ENCODE peak calls at places on chromosomes 12 and 14, in four cellular contexts. One of them, this sample, is unnamed.

GRCh38 chr12:42162198-42162597 is 17.5 kb upstream of the GXYLT1 start:
- DNase-seq in transverse colon: no peak
- DNase-seq in uterus: no peak
- DNase-seq in lower leg skin: no peak
- DNase-seq in this sample: peak; percentile 69

GRCh38 chr14:100868621-100869370 is 34.7 kb downstream of the RTL1 start:
- DNase-seq in transverse colon: no peak
- DNase-seq in lower leg skin: peak; percentile 81
- DNase-seq in uterus: no peak
- DNase-seq in this sample: no peak

GRCh38 chr14:35140718-35141581 is 18.6 kb downstream of the PRORP start:
- DNase-seq in uterus: no peak
- DNase-seq in lower leg skin: no peak
- DNase-seq in transverse colon: no peak
- DNase-seq in this sample: peak; percentile 45

GRCh38 chr14:63896278-63896720 is 43.5 kb downstream of the SYNE2 start:
- DNase-seq in uterus: peak; percentile 69
- DNase-seq in lower leg skin: no peak
- DNase-seq in transverse colon: peak; percentile 67
- DNase-seq in this sample: peak; percentile 29

GRCh38 chr12:68435816-68436215 is 103.7 kb upstream of the MDM1 start:
- DNase-seq in uterus: no peak
- DNase-seq in transverse colon: no peak
- DNase-seq in lower leg skin: no peak
- DNase-seq in this sample: no peak

GRCh38 chr14:78519863-78520262 is 349.7 kb downstream of the NRXN3 start:
- DNase-seq in lower leg skin: no peak
- DNase-seq in uterus: no peak
- DNase-seq in transverse colon: peak; percentile 8
- DNase-seq in this sample: peak; percentile 6

GRCh38 chr12:118164798-118165486 is 29.0 kb downstream of the PEBP1 start:
- DNase-seq in uterus: no peak
- DNase-seq in lower leg skin: no peak
- DNase-seq in transverse colon: no peak
- DNase-seq in this sample: peak; percentile 65

GRCh38 chr14:106844608-106845285 is 1318.4 kb downstream of the TMEM121 start:
- DNase-seq in uterus: peak; percentile 26
- DNase-seq in lower leg skin: peak; percentile 94
- DNase-seq in transverse colon: peak; percentile 90
- DNase-seq in this sample: no peak

GRCh38 chr12:124311292-124312109 is 16.6 kb downstream of the RFLNA start:
- DNase-seq in lower leg skin: no peak
- DNase-seq in uterus: no peak
- DNase-seq in transverse colon: peak; percentile 43
- DNase-seq in this sample: no peak

GRCh38 chr12:54050479-54050805 is 3.2 kb upstream of the HOXC4 start:
- DNase-seq in uterus: no peak
- DNase-seq in lower leg skin: no peak
- DNase-seq in transverse colon: no peak
- DNase-seq in this sample: no peak

GRCh38 chr12:130440411-130441080 is 102.9 kb downstream of the PIWIL1 start:
- DNase-seq in lower leg skin: no peak
- DNase-seq in transverse colon: no peak
- DNase-seq in uterus: no peak
- DNase-seq in this sample: no peak

GRCh38 chr12:93079271-93079670 is 150.2 kb upstream of the EEA1 start:
- DNase-seq in uterus: no peak
- DNase-seq in transverse colon: no peak
- DNase-seq in lower leg skin: no peak
- DNase-seq in this sample: no peak

GRCh38 chr12:119486599-119487154 is 106.9 kb upstream of the TMEM233 start:
- DNase-seq in lower leg skin: no peak
- DNase-seq in transverse colon: no peak
- DNase-seq in uterus: no peak
- DNase-seq in this sample: no peak

GRCh38 chr14:89185919-89186849 is 230.8 kb downstream of the FOXN3 start:
- DNase-seq in lower leg skin: no peak
- DNase-seq in uterus: peak; percentile 48
- DNase-seq in transverse colon: no peak
- DNase-seq in this sample: peak; percentile 35

GRCh38 chr14:22099942-22100763 is 426.5 kb upstream of the OR4E1 start:
- DNase-seq in lower leg skin: peak; percentile 91
- DNase-seq in transverse colon: peak; percentile 58
- DNase-seq in uterus: peak; percentile 76
- DNase-seq in this sample: no peak
- TF ChIP-seq CTCF in lower leg skin: no peak
- TF ChIP-seq CTCF in transverse colon: peak; percentile 48
- TF ChIP-seq CTCF in uterus: peak; percentile 67
- TF ChIP-seq CTCF in this sample: no peak

DNA sequence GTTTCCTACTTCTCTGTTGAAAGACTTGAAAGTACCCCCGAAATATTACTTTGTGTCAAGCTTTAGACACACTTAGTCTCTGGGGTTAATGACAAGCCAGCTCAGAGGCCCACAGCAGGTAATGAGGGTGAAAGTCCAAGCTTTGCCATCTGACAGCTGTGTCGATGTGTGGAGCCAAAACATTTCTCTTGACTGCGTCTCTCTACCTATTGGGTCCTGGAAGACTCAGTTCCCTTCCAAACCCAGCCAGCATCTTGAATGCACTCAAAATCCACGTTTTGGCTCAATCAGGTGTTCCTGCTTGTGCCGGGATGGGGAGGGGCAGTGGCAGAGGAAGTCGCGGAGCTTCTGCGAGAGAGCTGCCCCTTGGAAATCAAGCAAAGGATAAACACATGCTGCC is 3.2 kb downstream of the PLXNC1 start:
- DNase-seq in lower leg skin: no peak
- DNase-seq in transverse colon: peak; percentile 59
- DNase-seq in uterus: no peak
- DNase-seq in this sample: no peak
- H3K4me3 ChIP-seq in lower leg skin: no peak overlapping the region
- H3K4me3 ChIP-seq in transverse colon: no peak overlapping the region
- H3K4me3 ChIP-seq in uterus: no peak overlapping the region
- H3K4me3 ChIP-seq in this sample: no peak overlapping the region

DNA sequence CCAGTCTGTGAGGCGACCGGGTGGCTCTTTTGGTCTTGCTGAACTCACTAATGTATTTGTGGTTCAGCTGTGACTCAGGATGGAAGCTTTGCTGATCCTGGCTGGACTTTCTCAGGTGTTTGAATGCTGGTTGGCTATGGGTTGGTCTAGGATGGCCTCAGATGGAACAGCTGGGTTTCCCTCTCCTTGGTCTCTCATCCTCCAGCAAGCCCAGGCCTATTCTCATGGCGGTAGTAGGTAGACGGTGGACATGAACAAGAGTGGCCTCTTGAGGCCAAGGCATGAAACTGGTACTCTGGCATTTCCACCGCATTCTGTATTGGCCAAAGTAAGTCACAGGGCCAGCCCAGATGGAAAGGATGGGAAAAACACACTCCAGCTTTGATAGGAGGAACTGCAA is 11.8 kb upstream of the POLR3B start:
- DNase-seq in lower leg skin: no peak
- DNase-seq in uterus: no peak
- DNase-seq in transverse colon: no peak
- DNase-seq in this sample: peak; percentile 57
- TF ChIP-seq CTCF in lower leg skin: no peak
- TF ChIP-seq CTCF in uterus: peak; percentile 27
- TF ChIP-seq CTCF in transverse colon: peak; percentile 15
- TF ChIP-seq CTCF in this sample: peak; percentile 28

GRCh38 chr14:33949051-33950037 is 1.5 kb downstream of the EGLN3 start:
- DNase-seq in lower leg skin: no peak
- DNase-seq in transverse colon: no peak
- DNase-seq in uterus: no peak
- DNase-seq in this sample: no peak
- H3K4me3 ChIP-seq in lower leg skin: peak overlapping the region; percentile 66
- H3K4me3 ChIP-seq in transverse colon: peak overlapping the region; percentile 57
- H3K4me3 ChIP-seq in uterus: peak overlapping the region; percentile 68
- H3K4me3 ChIP-seq in this sample: no peak overlapping the region

GRCh38 chr14:29926228-29926627 is 1.4 kb downstream of the PRKD1 start:
- DNase-seq in lower leg skin: no peak
- DNase-seq in transverse colon: no peak
- DNase-seq in uterus: no peak
- DNase-seq in this sample: no peak

GRCh38 chr14:29927596-29928341 is at the start of gene PRKD1:
- DNase-seq in transverse colon: peak; percentile 51
- DNase-seq in lower leg skin: peak; percentile 89
- DNase-seq in uterus: peak; percentile 54
- DNase-seq in this sample: peak; percentile 59

GRCh38 chr14:29926701-29927595 is 699 bp downstream of the PRKD1 start:
- DNase-seq in uterus: peak; percentile 40
- DNase-seq in transverse colon: peak; percentile 45
- DNase-seq in lower leg skin: no peak
- DNase-seq in this sample: peak; percentile 83

GRCh38 chr14:29925736-29926135 is 1.9 kb downstream of the PRKD1 start:
- DNase-seq in uterus: no peak
- DNase-seq in transverse colon: no peak
- DNase-seq in lower leg skin: no peak
- DNase-seq in this sample: no peak

DNA sequence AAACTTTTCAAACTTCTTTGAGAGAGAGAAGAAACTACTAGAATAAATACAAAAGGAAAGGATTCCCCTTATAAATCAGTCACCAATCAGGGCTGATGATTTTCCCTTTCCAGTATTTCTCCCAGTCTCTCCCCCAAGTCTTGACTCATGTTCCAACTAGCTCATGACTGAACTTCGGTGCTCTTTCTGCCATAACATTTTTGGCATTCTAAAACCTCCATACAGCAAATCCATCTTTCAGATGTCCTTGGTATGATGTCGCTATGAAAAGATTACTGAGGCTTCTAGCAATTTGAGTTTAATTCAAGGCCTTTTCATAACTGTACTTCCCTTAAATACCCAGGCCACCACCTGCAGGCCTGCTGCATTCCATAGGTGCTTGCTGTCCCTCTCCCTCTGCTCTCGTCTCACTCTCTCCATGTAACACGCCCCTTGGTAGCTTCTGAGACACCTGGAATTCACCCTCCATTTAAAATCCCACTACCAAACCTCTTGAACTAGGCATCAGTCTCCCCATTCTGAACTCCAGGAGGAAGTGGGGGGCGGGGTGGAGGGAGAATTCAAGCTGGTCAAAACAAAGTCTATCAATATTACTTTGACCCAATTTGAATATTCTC is 2.4 kb downstream of the PRKD1 start:
- DNase-seq in transverse colon: no peak
- DNase-seq in lower leg skin: no peak
- DNase-seq in uterus: no peak
- DNase-seq in this sample: peak; percentile 54
- TF ChIP-seq CTCF in transverse colon: no peak
- TF ChIP-seq CTCF in lower leg skin: no peak
- TF ChIP-seq CTCF in uterus: no peak
- TF ChIP-seq CTCF in this sample: no peak

DNA sequence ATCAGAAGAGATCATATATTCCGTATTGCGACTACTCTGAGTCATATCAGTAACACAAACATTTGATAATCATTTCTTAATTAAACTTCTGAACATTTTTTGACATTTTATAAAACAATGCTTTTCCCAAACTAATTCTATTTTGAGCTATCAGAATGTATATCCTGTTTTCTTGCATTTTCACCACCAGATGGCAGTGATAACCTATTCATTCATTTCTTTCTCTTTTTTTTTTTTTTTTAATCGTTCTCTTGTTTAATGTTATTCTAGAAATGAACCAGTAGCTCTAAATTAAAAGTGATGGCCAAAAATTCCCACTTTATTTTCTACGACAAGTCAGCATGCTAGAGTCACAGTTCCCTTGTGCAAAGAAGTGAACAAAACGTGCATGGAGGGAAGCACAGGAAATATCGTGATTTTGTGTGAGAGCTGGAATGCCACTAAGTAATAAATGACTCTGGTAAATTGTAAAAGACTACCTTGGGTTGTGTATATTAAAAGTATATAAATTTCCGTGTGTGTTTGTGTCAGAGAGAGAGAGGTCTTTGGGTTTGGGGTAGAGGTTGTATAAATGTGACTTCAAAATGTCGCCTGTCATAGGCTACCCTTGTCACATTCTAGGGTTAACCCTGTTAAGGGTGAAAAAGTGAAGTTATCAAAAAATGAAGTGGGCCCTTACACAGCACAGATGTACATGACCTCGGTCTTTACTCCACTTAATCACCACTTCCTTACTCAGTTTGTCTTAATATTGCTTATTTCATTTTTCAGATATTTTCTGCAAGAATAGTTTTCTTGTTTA is 40.4 kb upstream of the LDHB start:
- DNase-seq in lower leg skin: no peak
- DNase-seq in transverse colon: no peak
- DNase-seq in uterus: no peak
- DNase-seq in this sample: peak; percentile 59
- H3K4me3 ChIP-seq in lower leg skin: no peak overlapping the region
- H3K4me3 ChIP-seq in transverse colon: no peak overlapping the region
- H3K4me3 ChIP-seq in uterus: no peak overlapping the region
- H3K4me3 ChIP-seq in this sample: no peak overlapping the region

GRCh38 chr14:104724981-104725771 is 1.1 kb downstream of the ADSS1 start:
- DNase-seq in uterus: no peak
- DNase-seq in lower leg skin: no peak
- DNase-seq in transverse colon: peak; percentile 37
- DNase-seq in this sample: peak; percentile 53
- TF ChIP-seq CTCF in uterus: peak; percentile 9
- TF ChIP-seq CTCF in lower leg skin: no peak
- TF ChIP-seq CTCF in transverse colon: no peak
- TF ChIP-seq CTCF in this sample: peak; percentile 32

GRCh38 chr12:4855121-4855924 is 54.4 kb upstream of the KCNA1 start:
- DNase-seq in transverse colon: peak; percentile 57
- DNase-seq in uterus: peak; percentile 21
- DNase-seq in lower leg skin: peak; percentile 78
- DNase-seq in this sample: peak; percentile 59

GRCh38 chr12:4858385-4858784 is 51.3 kb upstream of the KCNA1 start:
- DNase-seq in transverse colon: no peak
- DNase-seq in lower leg skin: peak; percentile 75
- DNase-seq in uterus: no peak
- DNase-seq in this sample: no peak

GRCh38 chr12:4859478-4860210 is 50.1 kb upstream of the KCNA1 start:
- DNase-seq in transverse colon: no peak
- DNase-seq in uterus: no peak
- DNase-seq in lower leg skin: peak; percentile 45
- DNase-seq in this sample: no peak

GRCh38 chr12:4856556-4856955 is 53.1 kb upstream of the KCNA1 start:
- DNase-seq in uterus: no peak
- DNase-seq in lower leg skin: peak; percentile 26
- DNase-seq in transverse colon: no peak
- DNase-seq in this sample: no peak

GRCh38 chr12:4857472-4858291 is 52.0 kb upstream of the KCNA1 start:
- DNase-seq in uterus: peak; percentile 32
- DNase-seq in lower leg skin: peak; percentile 92
- DNase-seq in transverse colon: peak; percentile 80
- DNase-seq in this sample: peak; percentile 44
- H3K4me3 ChIP-seq in uterus: no peak overlapping the region
- H3K4me3 ChIP-seq in lower leg skin: no peak overlapping the region
- H3K4me3 ChIP-seq in transverse colon: no peak overlapping the region
- H3K4me3 ChIP-seq in this sample: peak overlapping the region; percentile 5

GRCh38 chr12:2890388-2891239 is at the start of gene TULP3:
- DNase-seq in transverse colon: peak; percentile 99
- DNase-seq in lower leg skin: peak; percentile 100
- DNase-seq in uterus: peak; percentile 99
- DNase-seq in this sample: peak; percentile 97
- TF ChIP-seq CTCF in transverse colon: no peak
- TF ChIP-seq CTCF in lower leg skin: no peak
- TF ChIP-seq CTCF in uterus: no peak
- TF ChIP-seq CTCF in this sample: no peak

This sample was measured in foreskin fibroblast.